ENCODE peak calls at places on chromosomes 11 and 22, in five cellular contexts. H is psoas muscle; U is effector memory CD4-positive, alpha-beta T cell; N is fibroblast of lung; A is aorta. M is an unnamed sample.

GRCh38 chr11:118621071-118621815 is 13.8 kb downstream of the PHLDB1 start:
- DNase-seq in H (peak), A (peak), N (peak), U (no peak), M (peak)

GRCh38 chr22:49551446-49551845 is 276.2 kb downstream of the BRD1 start:
- DNase-seq in U (no peak), A (peak), N (no peak), H (peak), M (no peak)

GRCh38 chr11:35112846-35113105 is 26.2 kb upstream of the CD44 start:
- DNase-seq in A (no peak), U (no peak), N (no peak), H (no peak), M (no peak)

GRCh38 chr22:22684605-22685561 is 40.5 kb downstream of the GGTLC2 start:
- DNase-seq in A (no peak), U (no peak), H (no peak), N (peak), M (no peak)

GRCh38 chr11:86741489-86742435 is 58.6 kb upstream of the PRSS23 start:
- DNase-seq in U (no peak), A (no peak), H (no peak), N (peak), M (no peak)

GRCh38 chr11:69637956-69638871 is 2.7 kb upstream of the CCND1 start:
- DNase-seq in U (no peak), N (peak), H (peak), A (peak), M (no peak)

GRCh38 chr11:68890490-68891231 is 13.0 kb downstream of the MRPL21 start:
- DNase-seq in U (no peak), N (peak), A (peak), H (peak), M (no peak)

GRCh38 chr11:72209101-72209500 is 7.5 kb upstream of the FOLR2 start:
- DNase-seq in N (no peak), A (no peak), H (no peak), U (no peak), M (no peak)

GRCh38 chr22:36363378-36363931 is 24.3 kb downstream of the MYH9 start:
- DNase-seq in U (no peak), N (no peak), H (no peak), A (no peak), M (no peak)

GRCh38 chr11:78868563-78868962 is 293.9 kb upstream of the NARS2 start:
- DNase-seq in N (no peak), A (no peak), U (no peak), H (no peak), M (no peak)

GRCh38 chr11:79182794-79183193 is 258.0 kb downstream of the TENM4 start:
- DNase-seq in N (peak), U (no peak), A (no peak), H (no peak), M (no peak)

GRCh38 chr11:109374441-109374840 is 47.5 kb upstream of the C11orf87 start:
- DNase-seq in U (no peak), H (no peak), N (no peak), A (no peak), M (no peak)

GRCh38 chr22:21933899-21934298 is 18.7 kb downstream of the PPM1F start:
- DNase-seq in A (no peak), H (no peak), N (no peak), U (no peak), M (peak)

GRCh38 chr22:32686354-32686753 is 115.2 kb upstream of the TIMP3 start:
- DNase-seq in H (no peak), U (no peak), A (no peak), N (no peak), M (no peak)

GRCh38 chr11:68002575-68002942 is 1.3 kb downstream of the UNC93B1 start:
- DNase-seq in N (no peak), H (peak), A (no peak), U (no peak), M (no peak)

GRCh38 chr11:1199689-1200610 is 22.9 kb upstream of the MUC5B start:
- DNase-seq in A (peak), H (peak), U (no peak), N (no peak), M (no peak)

GRCh38 chr11:79466411-79466810 is 25.6 kb upstream of the TENM4 start:
- DNase-seq in U (no peak), N (peak), A (no peak), H (no peak), M (no peak)

GRCh38 chr11:70153133-70153727 is 49.9 kb upstream of the FADD start:
- DNase-seq in A (no peak), H (no peak), U (no peak), N (no peak), M (no peak)

GRCh38 chr11:10597877-10598341 is 29.4 kb upstream of the LYVE1 start:
- DNase-seq in A (no peak), U (no peak), N (peak), H (no peak), M (no peak)

GRCh38 chr11:108122166-108122628 is 830 bp downstream of the ACAT1 start:
- DNase-seq in U (no peak), A (no peak), N (peak), H (no peak), M (no peak)

GRCh38 chr22:39543095-39543494 is 10.5 kb upstream of the RPS19BP1 start:
- DNase-seq in N (no peak), U (no peak), A (no peak), H (no peak), M (no peak)

GRCh38 chr11:2096001-2096918 is 42.9 kb downstream of the IGF2 start:
- DNase-seq in N (peak), A (peak), U (no peak), H (peak), M (no peak)

DNA sequence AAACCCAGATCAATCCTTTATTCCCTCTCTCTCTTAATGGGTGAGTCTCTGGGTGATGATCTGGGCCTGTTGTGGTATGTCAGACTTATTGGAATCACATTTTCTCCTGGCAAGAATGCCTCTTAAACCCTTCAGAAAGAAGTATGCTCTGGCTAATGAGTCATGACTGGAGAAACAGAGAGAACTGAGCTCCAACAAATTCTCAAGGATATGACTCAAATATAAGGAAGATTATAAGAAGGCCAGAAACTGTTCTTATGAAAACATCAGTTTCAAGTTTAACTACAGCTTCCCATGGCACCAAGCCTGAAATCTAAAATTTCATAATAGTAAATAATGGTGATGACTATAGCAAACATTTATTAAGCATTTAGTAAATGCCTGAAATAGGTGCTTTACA is 83.9 kb downstream of the OR5AK2 start:
- DNase-seq in N (peak), A (no peak), U (no peak), H (no peak), M (no peak)
- H3K27ac ChIP-seq in N (peak), A (no peak), U (no peak), H (peak), M (no peak)

GRCh38 chr11:14424096-14424495 is 65.1 kb upstream of the RRAS2 start:
- DNase-seq in H (no peak), A (no peak), U (no peak), N (peak), M (no peak)

GRCh38 chr11:14422052-14422813 is 63.2 kb upstream of the RRAS2 start:
- DNase-seq in N (peak), H (peak), U (no peak), A (peak), M (peak)

GRCh38 chr11:14422814-14423182 is 63.8 kb upstream of the RRAS2 start:
- DNase-seq in U (no peak), H (no peak), A (no peak), N (no peak), M (no peak)

GRCh38 chr11:14425621-14426020 is 66.6 kb upstream of the RRAS2 start:
- DNase-seq in N (no peak), H (no peak), A (no peak), U (no peak), M (no peak)

DNA sequence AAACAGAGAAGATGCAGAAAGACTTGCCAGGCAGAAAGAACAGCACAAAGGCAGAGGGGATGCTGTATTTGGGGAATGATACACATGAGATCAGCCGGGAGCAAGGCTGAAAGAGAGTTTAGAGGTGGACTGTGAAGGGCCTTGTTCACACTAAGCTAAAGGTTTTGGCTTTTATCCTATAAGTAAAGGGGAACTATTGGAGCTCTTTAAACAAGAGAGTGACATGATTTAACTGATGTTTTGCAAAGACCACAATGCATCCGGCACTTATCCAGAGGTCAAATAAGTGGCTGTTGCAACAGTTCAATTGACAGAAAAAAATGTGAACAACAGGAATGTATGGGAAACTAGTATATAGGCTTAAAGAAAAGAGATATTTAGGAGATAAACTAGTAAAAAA is 64.7 kb upstream of the RRAS2 start:
- DNase-seq in A (no peak), H (no peak), N (peak), U (no peak), M (no peak)
- H3K27ac ChIP-seq in A (no peak), H (peak), N (peak), U (no peak), M (no peak)

GRCh38 chr22:45805413-45805812 is 133.8 kb downstream of the ATXN10 start:
- DNase-seq in H (no peak), U (no peak), A (no peak), N (peak), M (no peak)
- H3K27ac ChIP-seq in H (no peak), U (no peak), A (no peak), N (no peak), M (no peak)

DNA sequence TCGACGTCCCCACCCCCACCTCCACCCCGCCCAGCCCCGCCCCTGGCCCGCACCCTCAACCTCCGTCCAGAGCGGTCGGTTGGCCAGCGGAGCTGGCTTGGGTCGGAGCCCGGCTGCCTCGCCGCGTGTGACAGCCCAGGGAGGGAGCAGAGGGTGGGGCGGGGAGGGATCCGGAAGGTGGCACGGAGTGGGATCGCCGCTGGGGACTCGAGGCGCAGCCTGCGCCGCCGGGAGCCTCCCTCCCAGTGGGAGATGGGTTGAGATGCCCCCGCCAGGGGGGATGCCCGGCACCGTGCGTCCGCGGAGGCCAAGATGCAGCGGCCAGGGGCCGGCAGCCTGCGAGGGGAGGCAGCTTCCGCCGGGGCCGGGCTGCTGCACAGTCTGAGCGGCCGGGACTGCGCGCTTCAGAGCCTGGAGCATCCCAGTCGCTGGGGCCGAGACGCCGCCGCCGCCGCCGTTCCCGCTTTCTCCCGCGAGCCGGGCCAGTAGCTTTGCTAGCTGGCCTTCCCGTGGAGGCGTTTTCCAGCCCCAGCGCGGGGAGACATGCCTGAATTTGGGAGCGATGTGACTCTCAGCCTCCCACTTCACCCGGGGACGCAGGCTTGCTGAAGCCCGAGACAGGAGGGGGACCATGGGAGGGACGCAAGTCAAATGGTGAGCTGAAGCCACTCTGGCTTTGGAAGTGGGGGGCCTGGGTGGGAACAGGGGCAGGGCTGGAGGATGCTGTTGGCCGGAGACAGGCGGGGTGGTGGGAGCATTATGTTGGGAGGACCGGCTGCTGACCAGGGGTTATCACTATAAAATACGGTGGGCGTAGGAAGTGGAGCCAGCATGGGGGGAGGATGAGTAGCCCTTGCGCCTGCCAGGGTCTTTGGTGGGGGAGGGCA is 40.2 kb downstream of the DIXDC1 start:
- DNase-seq in U (no peak), N (no peak), A (peak), H (peak), M (peak)
- H3K27ac ChIP-seq in U (no peak), N (no peak), A (peak), H (peak), M (peak)

GRCh38 chr11:102208835-102209234 is 98.6 kb downstream of the YAP1 start:
- DNase-seq in A (no peak), H (no peak), U (no peak), N (no peak), M (no peak)
- H3K27ac ChIP-seq in A (no peak), H (no peak), U (no peak), N (no peak), M (no peak)

GRCh38 chr11:122700676-122701075 is 45.2 kb downstream of the UBASH3B start:
- DNase-seq in H (no peak), U (no peak), A (no peak), N (no peak), M (no peak)
- H3K27ac ChIP-seq in H (no peak), U (no peak), A (no peak), N (no peak), M (no peak)

DNA sequence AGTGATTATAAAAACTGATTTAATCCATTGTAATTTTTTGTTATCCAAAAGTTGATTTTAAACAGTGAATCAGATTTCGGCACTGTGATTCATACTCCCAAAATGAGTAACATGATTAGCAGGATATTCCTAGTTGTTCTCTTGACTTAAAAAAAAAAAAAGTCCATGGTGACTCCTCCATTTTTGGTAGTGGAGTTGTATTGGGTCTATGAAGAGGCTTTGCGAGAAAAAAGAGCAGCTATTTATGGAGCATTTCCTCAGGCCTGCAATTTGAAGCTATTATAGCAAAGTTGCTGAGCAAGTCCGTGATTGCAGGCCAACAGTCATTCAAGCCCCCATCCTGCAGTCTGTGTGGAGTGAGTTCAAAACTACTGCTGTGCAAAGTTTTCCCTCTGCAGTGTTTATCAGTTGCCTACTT is 28.8 kb downstream of the YAP1 start:
- DNase-seq in U (no peak), N (peak), A (no peak), H (no peak), M (no peak)
- H3K27ac ChIP-seq in U (no peak), N (peak), A (peak), H (peak), M (no peak)